ENCODE peak calls at places on chromosomes 16 and 17, in five cellular contexts. C is neural progenitor cell, B is dermis microvascular lymphatic vessel endothelial cell, G is endothelial cell, O is HTR-8/SVneo. V is an unnamed sample.

GRCh38 chr17:27457731-27458523 is 1.7 kb downstream of the KSR1 start:
- DNase-seq in O (no peak), G (peak), B (no peak), C (peak), V (no peak)

GRCh38 chr16:58187092-58187491 is 10.8 kb downstream of the CSNK2A2 start:
- DNase-seq in G (no peak), B (peak), C (no peak), O (no peak), V (no peak)

GRCh38 chr16:81843243-81843582 is 64.1 kb downstream of the PLCG2 start:
- DNase-seq in C (no peak), O (no peak), B (no peak), G (no peak), V (no peak)

GRCh38 chr17:22507823-22508222 is 815.5 kb downstream of the KCNJ18 start:
- DNase-seq in C (no peak), G (no peak), O (no peak), B (no peak), V (no peak)

GRCh38 chr17:80585880-80586279 is 41.2 kb downstream of the RPTOR start:
- DNase-seq in C (no peak), G (no peak), B (no peak), O (no peak), V (no peak)

GRCh38 chr16:802914-803750 is 2.6 kb upstream of the GNG13 start:
- DNase-seq in C (no peak), G (no peak), O (no peak), B (no peak), V (no peak)

GRCh38 chr16:88764913-88765349 is 20.1 kb downstream of the PIEZO1 start:
- DNase-seq in C (no peak), B (no peak), O (peak), G (no peak), V (peak)

GRCh38 chr17:43584666-43585102 is 38.5 kb upstream of the ETV4 start:
- DNase-seq in B (no peak), C (no peak), O (no peak), G (no peak), V (no peak)

GRCh38 chr16:85554114-85554790 is 58.9 kb upstream of the GSE1 start:
- DNase-seq in O (peak), G (no peak), B (no peak), C (peak), V (peak)

GRCh38 chr16:87066695-87067556 is 250.3 kb downstream of the C16orf95 start:
- DNase-seq in O (no peak), B (no peak), C (no peak), G (no peak), V (no peak)

GRCh38 chr16:30875881-30876791 is 17.7 kb downstream of the BCL7C start:
- DNase-seq in G (peak), C (peak), B (no peak), O (no peak), V (no peak)

GRCh38 chr17:50916026-50916707 is 50.0 kb upstream of the TOB1 start:
- DNase-seq in G (no peak), B (no peak), C (no peak), O (no peak), V (no peak)

GRCh38 chr17:62703776-62704380 is 76.4 kb downstream of the MRC2 start:
- DNase-seq in B (no peak), O (peak), C (peak), G (peak), V (peak)